ENCODE peak calls at places on chromosomes 1 and 21, in nine cellular contexts. One of them, this sample, is unnamed. For H3K9me3, the result is how much of the 10 kb centered on the place peaks cover.

GRCh38 chr1:243343970-243344749 is 88.3 kb downstream of the SDCCAG8 start:
- DNase-seq in tibial nerve: no peak
- DNase-seq in sigmoid colon: no peak
- DNase-seq in body of pancreas: no peak
- DNase-seq in transverse colon: no peak
- DNase-seq in vagina: no peak
- DNase-seq in A549: peak
- DNase-seq in prostate gland: no peak
- DNase-seq in heart left ventricle: no peak
- DNase-seq in this sample: no peak

GRCh38 chr1:207396360-207396759 is 57.8 kb upstream of the CR2 start:
- DNase-seq in A549: no peak
- DNase-seq in heart left ventricle: no peak
- DNase-seq in body of pancreas: no peak
- DNase-seq in tibial nerve: no peak
- DNase-seq in transverse colon: no peak
- DNase-seq in vagina: no peak
- DNase-seq in prostate gland: no peak
- DNase-seq in sigmoid colon: no peak
- DNase-seq in this sample: no peak

GRCh38 chr1:30847358-30847972 is 61.1 kb downstream of the SDC3 start:
- DNase-seq in A549: no peak
- DNase-seq in prostate gland: no peak
- DNase-seq in transverse colon: peak
- DNase-seq in heart left ventricle: peak
- DNase-seq in sigmoid colon: peak
- DNase-seq in tibial nerve: peak
- DNase-seq in vagina: no peak
- DNase-seq in body of pancreas: peak
- DNase-seq in this sample: no peak

GRCh38 chr21:43885721-43886120 is 20.7 kb downstream of the AGPAT3 start:
- DNase-seq in sigmoid colon: peak
- DNase-seq in body of pancreas: no peak
- DNase-seq in A549: no peak
- DNase-seq in vagina: no peak
- DNase-seq in tibial nerve: no peak
- DNase-seq in transverse colon: no peak
- DNase-seq in prostate gland: no peak
- DNase-seq in heart left ventricle: no peak
- DNase-seq in this sample: no peak

GRCh38 chr1:212238552-212238951 is 46.7 kb upstream of the PPP2R5A start:
- DNase-seq in heart left ventricle: peak
- DNase-seq in sigmoid colon: no peak
- DNase-seq in transverse colon: no peak
- DNase-seq in tibial nerve: no peak
- DNase-seq in prostate gland: peak
- DNase-seq in body of pancreas: no peak
- DNase-seq in A549: no peak
- DNase-seq in vagina: no peak
- DNase-seq in this sample: no peak

GRCh38 chr1:196302420-196302819 is 305.8 kb downstream of the KCNT2 start:
- DNase-seq in vagina: no peak
- DNase-seq in A549: no peak
- DNase-seq in sigmoid colon: no peak
- DNase-seq in transverse colon: no peak
- DNase-seq in prostate gland: no peak
- DNase-seq in tibial nerve: no peak
- DNase-seq in heart left ventricle: no peak
- DNase-seq in body of pancreas: no peak
- DNase-seq in this sample: no peak

GRCh38 chr1:23664837-23665795 is 26.5 kb upstream of the RPL11 start:
- DNase-seq in heart left ventricle: no peak
- DNase-seq in tibial nerve: peak
- DNase-seq in sigmoid colon: no peak
- DNase-seq in prostate gland: no peak
- DNase-seq in A549: no peak
- DNase-seq in body of pancreas: no peak
- DNase-seq in transverse colon: no peak
- DNase-seq in vagina: no peak
- DNase-seq in this sample: no peak

GRCh38 chr1:15799004-15799867 is 8.2 kb downstream of the UQCRHL start:
- DNase-seq in transverse colon: peak
- DNase-seq in tibial nerve: peak
- DNase-seq in body of pancreas: peak
- DNase-seq in sigmoid colon: peak
- DNase-seq in A549: peak
- DNase-seq in heart left ventricle: no peak
- DNase-seq in prostate gland: peak
- DNase-seq in vagina: peak
- DNase-seq in this sample: no peak

GRCh38 chr1:89610457-89610991 is 22.4 kb upstream of the LRRC8C start:
- DNase-seq in sigmoid colon: no peak
- DNase-seq in tibial nerve: no peak
- DNase-seq in vagina: no peak
- DNase-seq in A549: no peak
- DNase-seq in transverse colon: no peak
- DNase-seq in heart left ventricle: no peak
- DNase-seq in body of pancreas: no peak
- DNase-seq in prostate gland: no peak
- DNase-seq in this sample: no peak

GRCh38 chr1:33758698-33759097 is 105.2 kb upstream of the HMGB4 start:
- DNase-seq in vagina: peak
- DNase-seq in prostate gland: peak
- DNase-seq in A549: no peak
- DNase-seq in transverse colon: no peak
- DNase-seq in heart left ventricle: no peak
- DNase-seq in body of pancreas: no peak
- DNase-seq in sigmoid colon: no peak
- DNase-seq in tibial nerve: peak
- DNase-seq in this sample: no peak

GRCh38 chr1:169989246-169989645 is 85.2 kb downstream of the KIFAP3 start:
- DNase-seq in transverse colon: no peak
- DNase-seq in body of pancreas: no peak
- DNase-seq in tibial nerve: no peak
- DNase-seq in heart left ventricle: no peak
- DNase-seq in vagina: no peak
- DNase-seq in sigmoid colon: no peak
- DNase-seq in A549: no peak
- DNase-seq in prostate gland: no peak
- DNase-seq in this sample: no peak

GRCh38 chr1:208895820-208896219 is 651.6 kb upstream of the PLXNA2 start:
- DNase-seq in prostate gland: no peak
- DNase-seq in body of pancreas: no peak
- DNase-seq in heart left ventricle: no peak
- DNase-seq in tibial nerve: no peak
- DNase-seq in sigmoid colon: no peak
- DNase-seq in transverse colon: no peak
- DNase-seq in vagina: no peak
- DNase-seq in A549: no peak
- DNase-seq in this sample: no peak

GRCh38 chr21:38819719-38820147 is 14.0 kb downstream of the ETS2 start:
- DNase-seq in vagina: no peak
- DNase-seq in tibial nerve: no peak
- DNase-seq in heart left ventricle: no peak
- DNase-seq in transverse colon: peak
- DNase-seq in sigmoid colon: no peak
- DNase-seq in A549: no peak
- DNase-seq in prostate gland: peak
- DNase-seq in body of pancreas: no peak
- DNase-seq in this sample: no peak

GRCh38 chr1:26317612-26318337 is at the start of gene CD52:
- DNase-seq in transverse colon: peak
- DNase-seq in prostate gland: no peak
- DNase-seq in sigmoid colon: no peak
- DNase-seq in body of pancreas: no peak
- DNase-seq in tibial nerve: no peak
- DNase-seq in vagina: peak
- DNase-seq in A549: no peak
- DNase-seq in heart left ventricle: peak
- DNase-seq in this sample: no peak

DNA sequence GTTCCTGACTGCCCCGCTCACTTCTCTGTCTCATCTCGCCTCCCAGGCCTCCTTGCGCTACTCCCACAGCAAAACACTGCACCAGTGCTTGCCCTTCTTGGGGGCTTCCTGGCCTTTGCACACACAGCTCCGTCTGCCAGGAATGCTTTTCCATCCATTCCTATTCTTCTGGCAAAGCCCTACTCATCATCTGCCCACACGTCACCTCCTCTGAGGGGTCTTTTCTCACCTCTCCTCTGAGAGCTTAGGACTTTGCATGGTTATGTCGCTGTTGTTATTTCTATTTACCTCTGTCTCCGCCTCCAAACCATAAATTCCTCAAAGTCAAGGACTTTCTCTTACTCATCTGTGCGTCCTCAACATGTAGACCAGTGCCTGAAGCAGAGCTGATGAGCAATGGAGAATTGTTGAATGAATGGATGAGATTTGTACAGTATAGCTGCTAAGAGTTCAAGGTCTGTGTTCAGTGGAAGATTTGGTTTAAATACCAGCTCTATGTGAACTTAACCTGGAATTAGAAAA is 26.4 kb upstream of the BTG2 start:
- DNase-seq in vagina: no peak
- DNase-seq in transverse colon: no peak
- DNase-seq in heart left ventricle: no peak
- DNase-seq in tibial nerve: no peak
- DNase-seq in A549: no peak
- DNase-seq in prostate gland: no peak
- DNase-seq in sigmoid colon: no peak
- DNase-seq in body of pancreas: no peak
- DNase-seq in this sample: no peak
- TF ChIP-seq POLR2A in vagina: no peak
- TF ChIP-seq POLR2A in transverse colon: no peak
- TF ChIP-seq POLR2A in heart left ventricle: no peak
- TF ChIP-seq POLR2A in tibial nerve: no peak
- TF ChIP-seq POLR2A in A549: no peak
- TF ChIP-seq POLR2A in prostate gland: no peak
- TF ChIP-seq POLR2A in sigmoid colon: peak
- TF ChIP-seq POLR2A in body of pancreas: no peak
- TF ChIP-seq POLR2A in this sample: no peak

GRCh38 chr1:226702957-226703831 is 35.9 kb downstream of the ITPKB start:
- DNase-seq in prostate gland: peak
- DNase-seq in transverse colon: peak
- DNase-seq in A549: peak
- DNase-seq in tibial nerve: peak
- DNase-seq in body of pancreas: peak
- DNase-seq in sigmoid colon: peak
- DNase-seq in vagina: no peak
- DNase-seq in heart left ventricle: peak
- DNase-seq in this sample: no peak

GRCh38 chr1:226706664-226707063 is 32.4 kb downstream of the ITPKB start:
- DNase-seq in prostate gland: no peak
- DNase-seq in heart left ventricle: no peak
- DNase-seq in transverse colon: no peak
- DNase-seq in tibial nerve: no peak
- DNase-seq in body of pancreas: no peak
- DNase-seq in vagina: no peak
- DNase-seq in sigmoid colon: peak
- DNase-seq in A549: no peak
- DNase-seq in this sample: no peak

GRCh38 chr1:226700861-226701260 is 38.2 kb downstream of the ITPKB start:
- DNase-seq in vagina: no peak
- DNase-seq in prostate gland: no peak
- DNase-seq in heart left ventricle: no peak
- DNase-seq in A549: no peak
- DNase-seq in body of pancreas: no peak
- DNase-seq in tibial nerve: no peak
- DNase-seq in transverse colon: no peak
- DNase-seq in sigmoid colon: no peak
- DNase-seq in this sample: no peak

GRCh38 chr1:226702318-226702956 is 36.6 kb downstream of the ITPKB start:
- DNase-seq in prostate gland: peak
- DNase-seq in vagina: no peak
- DNase-seq in A549: no peak
- DNase-seq in heart left ventricle: no peak
- DNase-seq in transverse colon: no peak
- DNase-seq in tibial nerve: peak
- DNase-seq in sigmoid colon: peak
- DNase-seq in body of pancreas: no peak
- DNase-seq in this sample: no peak

DNA sequence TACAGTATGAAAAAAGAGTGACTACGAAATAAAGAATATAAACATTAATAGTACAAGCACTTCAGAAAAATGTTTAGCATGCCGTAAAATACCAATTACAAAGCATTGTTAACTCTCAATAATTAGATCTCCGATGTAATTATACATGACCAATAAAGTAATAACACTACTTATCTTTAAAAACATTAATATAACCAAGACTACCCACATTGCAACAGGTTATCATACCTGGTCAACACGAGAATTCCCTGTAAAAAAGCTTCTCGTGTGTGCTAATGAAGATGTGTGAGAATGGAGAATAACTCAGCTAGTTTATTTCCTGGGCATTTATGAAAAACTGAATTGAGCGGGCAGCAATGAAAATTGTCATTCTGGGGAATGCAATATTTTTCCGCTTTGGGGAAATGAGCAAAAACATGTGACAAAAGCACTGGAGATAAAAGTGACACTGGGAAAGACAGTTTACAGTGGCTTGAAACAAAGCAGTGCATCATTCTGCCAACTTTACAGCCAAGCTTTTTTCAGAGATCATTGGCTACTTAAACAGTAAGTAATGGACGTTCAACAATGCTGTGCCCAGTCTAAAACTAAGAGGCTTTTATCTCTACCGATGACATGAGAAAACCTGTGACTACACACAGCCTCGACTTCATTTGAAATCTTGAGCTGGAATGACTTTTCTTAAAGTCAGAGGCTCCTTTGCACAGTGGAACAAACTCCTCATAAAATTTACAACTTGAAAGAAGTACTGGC is 34.7 kb downstream of the ITPKB start:
- DNase-seq in A549: no peak
- DNase-seq in body of pancreas: no peak
- DNase-seq in vagina: no peak
- DNase-seq in sigmoid colon: no peak
- DNase-seq in transverse colon: no peak
- DNase-seq in prostate gland: no peak
- DNase-seq in heart left ventricle: no peak
- DNase-seq in tibial nerve: no peak
- DNase-seq in this sample: no peak
- H3K4me3 ChIP-seq in A549: peak
- H3K4me3 ChIP-seq in body of pancreas: no peak
- H3K4me3 ChIP-seq in vagina: peak
- H3K4me3 ChIP-seq in sigmoid colon: peak
- H3K4me3 ChIP-seq in transverse colon: no peak
- H3K4me3 ChIP-seq in prostate gland: no peak
- H3K4me3 ChIP-seq in heart left ventricle: peak
- H3K4me3 ChIP-seq in tibial nerve: peak
- H3K4me3 ChIP-seq in this sample: peak

GRCh38 chr1:40454873-40455272 is 4.6 kb downstream of the ZFP69B start:
- DNase-seq in sigmoid colon: no peak
- DNase-seq in vagina: no peak
- DNase-seq in body of pancreas: no peak
- DNase-seq in A549: no peak
- DNase-seq in heart left ventricle: no peak
- DNase-seq in tibial nerve: no peak
- DNase-seq in transverse colon: no peak
- DNase-seq in prostate gland: no peak
- DNase-seq in this sample: no peak
- H3K9me3 ChIP-seq in sigmoid colon: under half
- H3K9me3 ChIP-seq in vagina: under half
- H3K9me3 ChIP-seq in body of pancreas: under half
- H3K9me3 ChIP-seq in A549: under half
- H3K9me3 ChIP-seq in heart left ventricle: under half
- H3K9me3 ChIP-seq in tibial nerve: under half
- H3K9me3 ChIP-seq in transverse colon: half or more
- H3K9me3 ChIP-seq in prostate gland: under half
- H3K9me3 ChIP-seq in this sample: under half

GRCh38 chr1:87521446-87521845 is 192.8 kb downstream of the LMO4 start:
- DNase-seq in transverse colon: no peak
- DNase-seq in prostate gland: no peak
- DNase-seq in body of pancreas: no peak
- DNase-seq in A549: no peak
- DNase-seq in heart left ventricle: no peak
- DNase-seq in vagina: no peak
- DNase-seq in tibial nerve: no peak
- DNase-seq in sigmoid colon: no peak
- DNase-seq in this sample: no peak
- TF ChIP-seq POLR2A in transverse colon: no peak
- TF ChIP-seq POLR2A in prostate gland: no peak
- TF ChIP-seq POLR2A in body of pancreas: no peak
- TF ChIP-seq POLR2A in A549: no peak
- TF ChIP-seq POLR2A in heart left ventricle: no peak
- TF ChIP-seq POLR2A in vagina: no peak
- TF ChIP-seq POLR2A in tibial nerve: no peak
- TF ChIP-seq POLR2A in sigmoid colon: no peak
- TF ChIP-seq POLR2A in this sample: no peak